ENCODE peak calls at places on chromosome 19, in six cellular contexts. C is PC-3; I is lower lobe of right lung; D is activated CD4-positive, alpha-beta T cell treated with anti-CD3 and anti-CD28 coated beads for 36 hours; B is Right ventricle myocardium superior; J is left cardiac atrium. M is an unnamed sample.
A peak's percentile ranks its signal among the peaks of the same experiment; 100 is the strongest.

GRCh38 chr19:42316223-42317211 is 3.4 kb downstream of the TMEM145 start:
- ATAC-seq in J (peak; percentile 6), B (no peak), D (no peak), C (no peak), I (peak; percentile 68), M (peak; percentile 56)

GRCh38 chr19:35991731-35992450 is 3.1 kb upstream of the SDHAF1 start:
- ATAC-seq in B (no peak), I (no peak), C (no peak), D (no peak), J (no peak), M (no peak)

GRCh38 chr19:8208710-8209110 is 460 bp upstream of the CERS4 start:
- ATAC-seq in J (peak; percentile 74), C (peak; percentile 13), B (no peak), I (peak; percentile 73), D (peak; percentile 34), M (peak; percentile 2)

GRCh38 chr19:54418030-54418929 is 3.0 kb downstream of the TTYH1 start:
- ATAC-seq in D (peak; percentile 69), C (no peak), J (peak; percentile 33), I (no peak), B (no peak), M (peak; percentile 72)

GRCh38 chr19:17943284-17944221 is 10.7 kb downstream of the CCDC124 start:
- ATAC-seq in C (peak; percentile 20), B (no peak), I (no peak), J (no peak), D (no peak), M (no peak)

GRCh38 chr19:4350111-4350510 is 6.7 kb downstream of the MPND start:
- ATAC-seq in J (no peak), I (no peak), C (no peak), D (no peak), B (no peak), M (no peak)

GRCh38 chr19:58003153-58003828 is 671 bp upstream of the ZNF606 start:
- ATAC-seq in J (peak; percentile 13), B (peak; percentile 10), I (peak; percentile 4), C (no peak), D (no peak), M (no peak)

GRCh38 chr19:45346449-45346848 is 5.9 kb downstream of the KLC3 start:
- ATAC-seq in C (no peak), I (no peak), D (no peak), B (no peak), J (no peak), M (no peak)

GRCh38 chr19:55643733-55644116 is 276 bp downstream of the ZNF581 start:
- ATAC-seq in C (no peak), D (no peak), B (no peak), J (no peak), I (no peak), M (no peak)

GRCh38 chr19:4097501-4097900 is 26.4 kb downstream of the MAP2K2 start:
- ATAC-seq in D (no peak), C (no peak), J (peak; percentile 70), I (no peak), B (peak; percentile 75), M (no peak)

GRCh38 chr19:18999896-19000620 is 33.3 kb downstream of the SUGP2 start:
- ATAC-seq in I (no peak), J (no peak), D (peak; percentile 27), C (peak; percentile 66), B (no peak), M (no peak)

GRCh38 chr19:7366701-7367420 is 18.1 kb downstream of the ARHGEF18 start:
- ATAC-seq in C (peak; percentile 67), D (peak; percentile 89), J (no peak), I (peak; percentile 30), B (no peak), M (peak; percentile 84)

GRCh38 chr19:33405491-33406461 is 32.3 kb downstream of the CEBPG start:
- ATAC-seq in J (no peak), I (no peak), D (no peak), B (no peak), C (no peak), M (peak; percentile 83)

GRCh38 chr19:36209372-36209771 is 5.1 kb downstream of the ZNF565 start:
- ATAC-seq in B (no peak), J (no peak), I (no peak), D (no peak), C (no peak), M (no peak)

GRCh38 chr19:58386166-58386575 is 898 bp upstream of the RPS5 start:
- ATAC-seq in D (peak; percentile 4), I (peak; percentile 18), C (no peak), B (peak; percentile 23), J (peak; percentile 23), M (peak; percentile 2)

GRCh38 chr19:54160182-54160811 is 776 bp upstream of the LENG1 start:
- ATAC-seq in D (no peak), I (no peak), C (peak; percentile 3), J (no peak), B (no peak), M (no peak)

GRCh38 chr19:4042731-4043082 is 24.0 kb downstream of the ZBTB7A start:
- ATAC-seq in I (peak; percentile 80), B (peak; percentile 16), D (no peak), C (peak; percentile 38), J (peak; percentile 14), M (no peak)

GRCh38 chr19:55096061-55096701 is 20.5 kb downstream of the EPS8L1 start:
- ATAC-seq in I (no peak), D (no peak), B (no peak), C (peak; percentile 41), J (no peak), M (no peak)

GRCh38 chr19:1133471-1133929 is 29.7 kb downstream of the GPX4 start:
- ATAC-seq in J (peak; percentile 1), B (no peak), I (peak; percentile 44), C (peak; percentile 31), D (peak; percentile 70), M (peak; percentile 75)

GRCh38 chr19:38713227-38713649 is 31.0 kb downstream of the CAPN12 start:
- ATAC-seq in I (peak; percentile 25), B (peak; percentile 45), C (no peak), J (peak; percentile 37), D (no peak), M (no peak)

GRCh38 chr19:11377237-11377636 is 2.8 kb downstream of the SWSAP1 start:
- ATAC-seq in D (no peak), J (no peak), I (no peak), C (no peak), B (no peak), M (no peak)

GRCh38 chr19:43721469-43722048 is 5.7 kb downstream of the IRGC start:
- ATAC-seq in J (no peak), C (no peak), I (no peak), D (peak; percentile 66), B (no peak), M (peak; percentile 85)

GRCh38 chr19:16640951-16641350 is 12.9 kb upstream of the MED26 start:
- ATAC-seq in J (no peak), B (no peak), I (no peak), C (no peak), D (no peak), M (no peak)

GRCh38 chr19:17347361-17347760 is 10.0 kb downstream of the GTPBP3 start:
- ATAC-seq in J (peak; percentile 52), C (no peak), B (peak; percentile 40), I (peak; percentile 13), D (no peak), M (no peak)

GRCh38 chr19:17966497-17967257 is at the start of gene KCNN1:
- ATAC-seq in J (peak; percentile 61), D (no peak), I (no peak), B (no peak), C (no peak), M (no peak)

GRCh38 chr19:38543286-38543806 is 74.4 kb downstream of the MAP4K1 start:
- ATAC-seq in C (no peak), D (no peak), I (peak; percentile 16), B (no peak), J (no peak), M (no peak)

GRCh38 chr19:16386619-16387240 is 62.1 kb downstream of the KLF2 start:
- ATAC-seq in J (peak; percentile 15), B (no peak), I (peak; percentile 35), C (peak; percentile 83), D (peak; percentile 69), M (peak; percentile 61)

GRCh38 chr19:43777163-43777700 is 3.5 kb downstream of the KCNN4 start:
- ATAC-seq in J (no peak), I (no peak), C (peak; percentile 5), B (no peak), D (peak; percentile 11), M (peak; percentile 6)

GRCh38 chr19:45514376-45515051 is 7.2 kb downstream of the VASP start:
- ATAC-seq in J (peak; percentile 53), B (peak; percentile 40), C (peak; percentile 77), D (peak; percentile 72), I (peak; percentile 71), M (peak; percentile 74)

GRCh38 chr19:37583340-37583739 is 11.3 kb downstream of the ZNF571 start:
- ATAC-seq in C (no peak), D (no peak), J (no peak), I (no peak), B (no peak), M (no peak)

GRCh38 chr19:18023596-18024212 is 15.7 kb downstream of the ARRDC2 start:
- ATAC-seq in B (peak; percentile 71), D (peak; percentile 32), C (no peak), J (peak; percentile 62), I (peak; percentile 67), M (peak; percentile 23)

GRCh38 chr19:15244808-15245207 is 12.6 kb upstream of the EPHX3 start:
- ATAC-seq in D (no peak), B (no peak), I (no peak), J (no peak), C (no peak), M (no peak)

GRCh38 chr19:12837225-12837624 is 1.1 kb upstream of the MAST1 start:
- ATAC-seq in J (no peak), I (no peak), D (no peak), B (no peak), C (no peak), M (peak; percentile 54)

GRCh38 chr19:21264416-21264815 is 64.8 kb downstream of the ZNF708 start:
- ATAC-seq in D (no peak), I (no peak), C (no peak), J (no peak), B (no peak), M (no peak)

GRCh38 chr19:48868196-48868886 is at the start of gene PLEKHA4:
- ATAC-seq in C (no peak), D (no peak), I (no peak), B (peak; percentile 30), J (peak; percentile 48), M (no peak)